ENCODE peak calls at places on chromosome 12, in seven cellular contexts. One of them, this sample, is unnamed.
A peak's percentile ranks its signal among the peaks of the same experiment; 100 is the strongest.

GRCh38 chr12:115375188-115375991 is 691.4 kb upstream of the TBX3 start:
- DNase-seq in A549: no peak
- DNase-seq in GM23338: no peak
- DNase-seq in tibial artery: no peak
- DNase-seq in GM10248: peak; percentile 61
- DNase-seq in stomach: no peak
- DNase-seq in neural crest cell: no peak
- DNase-seq in this sample: no peak

GRCh38 chr12:12622418-12622817 is 10.7 kb downstream of the CREBL2 start:
- DNase-seq in A549: no peak
- DNase-seq in GM23338: no peak
- DNase-seq in tibial artery: no peak
- DNase-seq in GM10248: no peak
- DNase-seq in stomach: no peak
- DNase-seq in neural crest cell: no peak
- DNase-seq in this sample: no peak

GRCh38 chr12:98126637-98127335 is 388.6 kb upstream of the TMPO start:
- DNase-seq in A549: no peak
- DNase-seq in GM23338: no peak
- DNase-seq in tibial artery: no peak
- DNase-seq in GM10248: no peak
- DNase-seq in stomach: no peak
- DNase-seq in neural crest cell: no peak
- DNase-seq in this sample: no peak

GRCh38 chr12:48996794-48997718 is 2.1 kb downstream of the DDN start:
- DNase-seq in A549: peak; percentile 94
- DNase-seq in GM23338: peak; percentile 95
- DNase-seq in tibial artery: peak; percentile 88
- DNase-seq in GM10248: peak; percentile 81
- DNase-seq in stomach: peak; percentile 81
- DNase-seq in neural crest cell: peak; percentile 88
- DNase-seq in this sample: peak; percentile 62

GRCh38 chr12:68474467-68475204 is 136.1 kb upstream of the RAP1B start:
- DNase-seq in A549: no peak
- DNase-seq in GM23338: no peak
- DNase-seq in tibial artery: no peak
- DNase-seq in GM10248: no peak
- DNase-seq in stomach: no peak
- DNase-seq in neural crest cell: no peak
- DNase-seq in this sample: no peak

GRCh38 chr12:6820171-6820570 is 1.4 kb upstream of the GPR162 start:
- DNase-seq in A549: no peak
- DNase-seq in GM23338: no peak
- DNase-seq in tibial artery: no peak
- DNase-seq in GM10248: no peak
- DNase-seq in stomach: no peak
- DNase-seq in neural crest cell: no peak
- DNase-seq in this sample: no peak

GRCh38 chr12:108289342-108290131 is 49.6 kb downstream of the CMKLR1 start:
- DNase-seq in A549: no peak
- DNase-seq in GM23338: no peak
- DNase-seq in tibial artery: peak; percentile 86
- DNase-seq in GM10248: no peak
- DNase-seq in stomach: no peak
- DNase-seq in neural crest cell: no peak
- DNase-seq in this sample: no peak

GRCh38 chr12:132222096-132222807 is 78.0 kb downstream of the NOC4L start:
- DNase-seq in A549: peak; percentile 52
- DNase-seq in GM23338: peak; percentile 35
- DNase-seq in tibial artery: peak; percentile 50
- DNase-seq in GM10248: no peak
- DNase-seq in stomach: no peak
- DNase-seq in neural crest cell: no peak
- DNase-seq in this sample: no peak

GRCh38 chr12:122888232-122888752 is 7.6 kb downstream of the VPS37B start:
- DNase-seq in A549: peak; percentile 74
- DNase-seq in GM23338: peak; percentile 89
- DNase-seq in tibial artery: no peak
- DNase-seq in GM10248: peak; percentile 54
- DNase-seq in stomach: peak; percentile 86
- DNase-seq in neural crest cell: no peak
- DNase-seq in this sample: no peak

GRCh38 chr12:121858662-121859572 is at the start of gene HPD:
- DNase-seq in A549: no peak
- DNase-seq in GM23338: peak; percentile 55
- DNase-seq in tibial artery: peak; percentile 95
- DNase-seq in GM10248: no peak
- DNase-seq in stomach: no peak
- DNase-seq in neural crest cell: no peak
- DNase-seq in this sample: no peak

GRCh38 chr12:105699209-105699608 is 368.7 kb downstream of the C12orf75 start:
- DNase-seq in A549: no peak
- DNase-seq in GM23338: no peak
- DNase-seq in tibial artery: no peak
- DNase-seq in GM10248: no peak
- DNase-seq in stomach: no peak
- DNase-seq in neural crest cell: no peak
- DNase-seq in this sample: no peak

DNA sequence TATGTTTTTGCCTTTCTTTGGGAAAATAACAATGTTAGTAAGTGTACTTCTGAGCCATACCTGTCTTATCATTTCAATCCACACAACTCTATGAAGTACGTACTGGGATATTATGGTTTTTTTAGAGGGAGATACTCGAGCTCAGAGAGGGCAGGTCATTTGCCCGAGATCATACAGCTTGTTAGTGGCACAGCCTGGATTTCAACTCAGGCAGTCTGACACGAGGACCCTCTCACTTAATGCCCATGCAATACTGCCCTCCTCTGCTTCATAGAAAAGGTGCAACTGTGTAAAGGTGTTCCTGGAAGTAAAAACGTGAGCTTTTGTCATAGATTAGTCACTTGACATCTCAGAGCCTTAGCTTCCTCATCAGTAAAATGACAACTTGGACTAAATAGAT is 128.0 kb downstream of the NDUFA12 start:
- DNase-seq in A549: peak; percentile 49
- DNase-seq in GM23338: peak; percentile 63
- DNase-seq in tibial artery: no peak
- DNase-seq in GM10248: peak; percentile 71
- DNase-seq in stomach: no peak
- DNase-seq in neural crest cell: no peak
- DNase-seq in this sample: no peak
- TF ChIP-seq CTCF in A549: peak; percentile 43
- TF ChIP-seq CTCF in GM23338: peak; percentile 55
- TF ChIP-seq CTCF in tibial artery: no peak
- TF ChIP-seq CTCF in GM10248: peak; percentile 68
- TF ChIP-seq CTCF in stomach: no peak
- TF ChIP-seq CTCF in neural crest cell: peak; percentile 48
- TF ChIP-seq CTCF in this sample: peak; percentile 52

GRCh38 chr12:26954027-26954426 is 15.8 kb downstream of the FGFR1OP2 start:
- DNase-seq in A549: no peak
- DNase-seq in GM23338: no peak
- DNase-seq in tibial artery: no peak
- DNase-seq in GM10248: no peak
- DNase-seq in stomach: no peak
- DNase-seq in neural crest cell: no peak
- DNase-seq in this sample: no peak
- TF ChIP-seq CTCF in A549: no peak
- TF ChIP-seq CTCF in GM23338: no peak
- TF ChIP-seq CTCF in tibial artery: no peak
- TF ChIP-seq CTCF in GM10248: no peak
- TF ChIP-seq CTCF in stomach: no peak
- TF ChIP-seq CTCF in neural crest cell: no peak
- TF ChIP-seq CTCF in this sample: no peak

DNA sequence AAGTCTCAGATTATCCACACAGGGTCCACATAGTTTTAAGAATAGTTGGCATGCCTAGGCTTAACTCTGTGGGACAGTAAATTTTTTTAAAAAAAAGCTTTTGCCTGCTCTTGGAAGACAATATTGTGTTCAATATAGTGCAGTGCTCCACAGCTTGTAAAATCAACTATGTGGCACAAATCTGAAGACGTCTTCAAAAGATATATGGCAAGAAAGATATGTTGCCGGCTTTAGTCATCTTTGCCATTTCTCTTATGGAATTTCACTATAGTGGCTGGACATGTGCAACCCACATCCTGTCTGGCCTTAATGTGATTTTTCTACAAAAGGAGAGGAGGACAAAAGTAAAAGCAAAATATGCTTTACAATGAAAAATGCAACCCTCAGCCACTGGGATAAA is 90.5 kb downstream of the MGST1 start:
- DNase-seq in A549: no peak
- DNase-seq in GM23338: no peak
- DNase-seq in tibial artery: no peak
- DNase-seq in GM10248: no peak
- DNase-seq in stomach: no peak
- DNase-seq in neural crest cell: no peak
- DNase-seq in this sample: no peak
- TF ChIP-seq CTCF in A549: no peak
- TF ChIP-seq CTCF in GM23338: no peak
- TF ChIP-seq CTCF in tibial artery: no peak
- TF ChIP-seq CTCF in GM10248: no peak
- TF ChIP-seq CTCF in stomach: no peak
- TF ChIP-seq CTCF in neural crest cell: no peak
- TF ChIP-seq CTCF in this sample: no peak

GRCh38 chr12:85155791-85156190 is 119.6 kb downstream of the LRRIQ1 start:
- DNase-seq in A549: no peak
- DNase-seq in GM23338: peak; percentile 69
- DNase-seq in tibial artery: no peak
- DNase-seq in GM10248: no peak
- DNase-seq in stomach: no peak
- DNase-seq in neural crest cell: no peak
- DNase-seq in this sample: no peak
- TF ChIP-seq CTCF in A549: peak; percentile 60
- TF ChIP-seq CTCF in GM23338: peak; percentile 75
- TF ChIP-seq CTCF in tibial artery: peak; percentile 14
- TF ChIP-seq CTCF in GM10248: peak; percentile 14
- TF ChIP-seq CTCF in stomach: no peak
- TF ChIP-seq CTCF in neural crest cell: peak; percentile 67
- TF ChIP-seq CTCF in this sample: peak; percentile 41

GRCh38 chr12:55842681-55843429 is at the start of gene MMP19:
- DNase-seq in A549: no peak
- DNase-seq in GM23338: peak; percentile 74
- DNase-seq in tibial artery: peak; percentile 65
- DNase-seq in GM10248: no peak
- DNase-seq in stomach: no peak
- DNase-seq in neural crest cell: no peak
- DNase-seq in this sample: no peak
- TF ChIP-seq CTCF in A549: no peak
- TF ChIP-seq CTCF in GM23338: no peak
- TF ChIP-seq CTCF in tibial artery: no peak
- TF ChIP-seq CTCF in GM10248: no peak
- TF ChIP-seq CTCF in stomach: no peak
- TF ChIP-seq CTCF in neural crest cell: no peak
- TF ChIP-seq CTCF in this sample: no peak

GRCh38 chr12:95228617-95229016 is 11.0 kb downstream of the VEZT start:
- DNase-seq in A549: no peak
- DNase-seq in GM23338: no peak
- DNase-seq in tibial artery: no peak
- DNase-seq in GM10248: no peak
- DNase-seq in stomach: no peak
- DNase-seq in neural crest cell: no peak
- DNase-seq in this sample: no peak

GRCh38 chr12:95230313-95230712 is 12.7 kb downstream of the VEZT start:
- DNase-seq in A549: no peak
- DNase-seq in GM23338: no peak
- DNase-seq in tibial artery: no peak
- DNase-seq in GM10248: no peak
- DNase-seq in stomach: no peak
- DNase-seq in neural crest cell: no peak
- DNase-seq in this sample: no peak

GRCh38 chr12:95227818-95228356 is 10.3 kb downstream of the VEZT start:
- DNase-seq in A549: no peak
- DNase-seq in GM23338: no peak
- DNase-seq in tibial artery: no peak
- DNase-seq in GM10248: no peak
- DNase-seq in stomach: no peak
- DNase-seq in neural crest cell: no peak
- DNase-seq in this sample: no peak

GRCh38 chr12:95225645-95226212 is 8.1 kb downstream of the VEZT start:
- DNase-seq in A549: no peak
- DNase-seq in GM23338: no peak
- DNase-seq in tibial artery: no peak
- DNase-seq in GM10248: no peak
- DNase-seq in stomach: no peak
- DNase-seq in neural crest cell: no peak
- DNase-seq in this sample: no peak

GRCh38 chr12:95231190-95231589 is 13.6 kb downstream of the VEZT start:
- DNase-seq in A549: peak; percentile 62
- DNase-seq in GM23338: no peak
- DNase-seq in tibial artery: no peak
- DNase-seq in GM10248: no peak
- DNase-seq in stomach: no peak
- DNase-seq in neural crest cell: no peak
- DNase-seq in this sample: no peak
- TF ChIP-seq CTCF in A549: no peak
- TF ChIP-seq CTCF in GM23338: no peak
- TF ChIP-seq CTCF in tibial artery: no peak
- TF ChIP-seq CTCF in GM10248: no peak
- TF ChIP-seq CTCF in stomach: no peak
- TF ChIP-seq CTCF in neural crest cell: no peak
- TF ChIP-seq CTCF in this sample: no peak

This sample was measured in progenitor cell of endocrine pancreas.